ENCODE peak calls at places on chromosomes 6 and 20, in seven cellular contexts. F, Z, X, U, Y, A and C are unnamed samples.

GRCh38 chr20:58800134-58800650 is 50.5 kb downstream of the GNAS-AS1 start:
- DNase-seq in F (no peak), Z (no peak), X (no peak), U (no peak), Y (no peak), A (no peak), C (no peak)

GRCh38 chr6:1518855-1519254 is 90.9 kb upstream of the FOXC1 start:
- DNase-seq in F (no peak), Z (no peak), X (no peak), U (no peak), Y (no peak), A (no peak), C (no peak)

GRCh38 chr6:145044606-145045275 is 690.6 kb downstream of the EPM2A start:
- DNase-seq in F (no peak), Z (no peak), X (no peak), U (no peak), Y (no peak), A (peak; percentile 44), C (no peak)

GRCh38 chr20:23225407-23226060 is 125.1 kb upstream of the NXT1 start:
- DNase-seq in F (peak; percentile 80), Z (peak; percentile 92), X (peak; percentile 55), U (no peak), Y (peak; percentile 76), A (no peak), C (no peak)

GRCh38 chr20:36312724-36313441 is 6.7 kb downstream of the DLGAP4 start:
- DNase-seq in F (no peak), Z (no peak), X (no peak), U (no peak), Y (no peak), A (no peak), C (no peak)

GRCh38 chr6:144882425-144882824 is 597.3 kb downstream of the UTRN start:
- DNase-seq in F (no peak), Z (no peak), X (no peak), U (no peak), Y (no peak), A (no peak), C (no peak)

GRCh38 chr20:10541668-10542411 is 106.7 kb downstream of the SLX4IP start:
- DNase-seq in F (no peak), Z (no peak), X (no peak), U (no peak), Y (no peak), A (no peak), C (no peak)

GRCh38 chr6:98839788-98840361 is 5.5 kb downstream of the POU3F2 start:
- DNase-seq in F (no peak), Z (no peak), X (no peak), U (peak; percentile 62), Y (no peak), A (no peak), C (no peak)

GRCh38 chr6:81241717-81242116 is 510.8 kb downstream of the TENT5A start:
- DNase-seq in F (no peak), Z (no peak), X (no peak), U (no peak), Y (no peak), A (no peak), C (no peak)

GRCh38 chr6:152271681-152272464 is 365.3 kb downstream of the SYNE1 start:
- DNase-seq in F (no peak), Z (peak; percentile 48), X (no peak), U (no peak), Y (no peak), A (no peak), C (no peak)

GRCh38 chr20:62362991-62363919 is 3.9 kb downstream of the LAMA5 start:
- DNase-seq in F (peak; percentile 32), Z (no peak), X (peak; percentile 12), U (no peak), Y (no peak), A (no peak), C (no peak)

GRCh38 chr20:44186201-44186600 is 787 bp downstream of the JPH2 start:
- DNase-seq in F (no peak), Z (no peak), X (peak; percentile 21), U (no peak), Y (no peak), A (no peak), C (no peak)

GRCh38 chr6:25689966-25690365 is 38.0 kb downstream of the SCGN start:
- DNase-seq in F (no peak), Z (no peak), X (no peak), U (no peak), Y (no peak), A (no peak), C (no peak)

GRCh38 chr6:82818727-82819126 is 246.9 kb downstream of the UBE3D start:
- DNase-seq in F (no peak), Z (no peak), X (no peak), U (no peak), Y (no peak), A (no peak), C (no peak)

GRCh38 chr20:11457476-11457875 is 460.2 kb upstream of the BTBD3 start:
- DNase-seq in F (no peak), Z (no peak), X (no peak), U (no peak), Y (no peak), A (no peak), C (peak; percentile 51)

DNA sequence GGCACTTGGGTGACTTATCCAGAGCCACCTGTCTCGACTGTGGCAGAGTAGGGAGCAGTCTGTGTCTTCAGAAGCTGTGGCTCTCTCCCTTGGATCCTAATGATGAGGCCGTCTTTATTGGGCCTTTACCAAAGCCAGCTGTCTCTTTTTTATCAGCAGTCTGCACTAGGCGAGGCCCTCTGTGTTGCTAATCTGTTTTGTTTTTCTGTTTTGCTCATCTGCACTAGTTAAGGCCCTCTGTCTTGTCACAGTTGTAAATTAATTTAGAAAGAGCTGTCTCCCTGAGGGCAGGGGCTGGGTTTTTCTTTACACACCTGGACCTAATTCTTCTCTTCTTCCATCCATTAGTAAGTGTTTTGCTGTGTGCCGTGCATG is 45.0 kb downstream of the CDS2 start:
- DNase-seq in F (no peak), Z (no peak), X (no peak), U (no peak), Y (no peak), A (no peak), C (no peak)
- TF ChIP-seq CTCF in F (no peak), Z (no peak), X (no peak), U (no peak), Y (no peak), A (no peak), C (no peak)

DNA sequence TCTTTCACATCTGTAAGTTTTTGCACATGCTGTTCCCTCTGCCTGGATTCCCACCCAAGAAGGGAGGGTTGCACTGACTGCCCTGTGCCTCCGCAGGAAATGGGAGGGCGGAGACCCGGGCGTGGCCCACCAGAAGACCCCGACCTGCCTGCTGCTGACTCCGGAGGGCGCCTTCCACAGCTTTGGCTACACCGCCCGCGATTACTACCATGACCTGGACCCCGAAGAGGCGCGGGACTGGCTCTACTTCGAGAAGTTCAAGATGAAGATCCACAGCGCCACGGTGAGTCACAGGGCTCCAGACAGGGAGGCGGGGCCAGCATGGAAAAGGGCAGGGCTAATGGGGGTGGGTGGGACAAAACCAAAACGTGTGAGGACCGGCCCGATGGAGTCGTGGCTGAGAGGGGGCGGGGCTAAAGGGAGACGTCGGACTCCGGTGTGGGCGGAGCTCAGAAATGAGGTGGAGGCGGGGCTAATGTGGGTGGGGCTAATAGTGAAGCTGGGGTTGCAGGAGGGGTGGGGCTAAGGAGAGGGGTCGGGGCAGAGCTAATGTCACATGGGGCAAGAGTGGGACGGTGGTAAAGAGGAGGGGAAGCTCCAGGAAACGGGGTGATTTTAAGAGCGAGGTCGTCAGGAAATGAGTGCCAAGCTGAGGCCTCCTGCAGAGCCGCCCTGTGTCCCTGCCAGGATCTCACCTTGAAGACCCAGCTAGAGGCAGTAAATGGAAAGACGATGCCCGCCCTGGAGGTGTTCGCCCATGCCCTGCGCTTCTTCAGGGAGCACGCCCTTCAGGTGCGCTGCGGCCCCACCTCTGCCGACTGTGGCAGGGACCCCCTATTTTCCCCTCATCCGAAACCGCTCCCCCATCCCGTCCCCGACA is 12.6 kb downstream of the HSPA12B start:
- DNase-seq in F (peak; percentile 82), Z (peak; percentile 55), X (peak; percentile 68), U (no peak), Y (peak; percentile 88), A (no peak), C (no peak)
- H3K4me3 ChIP-seq in F (no peak overlapping the region), Z (no peak overlapping the region), X (no peak overlapping the region), U (no peak overlapping the region), Y (no peak overlapping the region), A (no peak overlapping the region), C (no peak overlapping the region)

GRCh38 chr20:51513545-51513944 is 29.0 kb downstream of the NFATC2 start:
- DNase-seq in F (no peak), Z (no peak), X (no peak), U (no peak), Y (no peak), A (no peak), C (no peak)

GRCh38 chr20:51514252-51514651 is 28.3 kb downstream of the NFATC2 start:
- DNase-seq in F (no peak), Z (no peak), X (no peak), U (no peak), Y (no peak), A (no peak), C (no peak)

GRCh38 chr20:51516855-51517254 is 25.7 kb downstream of the NFATC2 start:
- DNase-seq in F (no peak), Z (no peak), X (no peak), U (no peak), Y (no peak), A (no peak), C (no peak)

GRCh38 chr20:51512645-51513044 is 29.9 kb downstream of the NFATC2 start:
- DNase-seq in F (no peak), Z (no peak), X (no peak), U (no peak), Y (no peak), A (no peak), C (no peak)

DNA sequence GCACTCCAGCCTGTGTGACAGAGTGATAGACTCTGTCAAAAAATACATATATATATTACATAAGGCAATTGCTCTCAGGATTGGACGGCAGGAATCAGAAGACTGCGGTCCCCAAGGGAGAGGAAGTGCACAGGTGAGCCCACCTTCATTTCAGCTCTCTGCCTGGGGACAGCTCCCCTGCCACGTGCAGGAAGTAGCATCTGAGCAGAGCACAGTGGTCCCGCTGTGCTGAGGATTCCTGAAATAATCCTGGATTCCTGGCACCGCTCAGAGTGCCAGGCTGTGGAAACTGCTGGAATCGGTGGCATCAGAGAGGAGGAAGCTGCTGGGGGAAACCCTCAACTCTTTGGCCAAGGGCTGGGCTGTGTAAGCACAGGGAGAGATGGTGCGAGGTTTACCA is 27.7 kb downstream of the NFATC2 start:
- DNase-seq in F (no peak), Z (no peak), X (no peak), U (no peak), Y (no peak), A (no peak), C (no peak)
- H3K27me3 ChIP-seq in F (no peaks in the 10 kb centered on the region), Z (no peaks in the 10 kb centered on the region), X (no peaks in the 10 kb centered on the region), U (no peaks in the 10 kb centered on the region), Y (no peaks in the 10 kb centered on the region), A (no peaks in the 10 kb centered on the region), C (no peaks in the 10 kb centered on the region)

DNA sequence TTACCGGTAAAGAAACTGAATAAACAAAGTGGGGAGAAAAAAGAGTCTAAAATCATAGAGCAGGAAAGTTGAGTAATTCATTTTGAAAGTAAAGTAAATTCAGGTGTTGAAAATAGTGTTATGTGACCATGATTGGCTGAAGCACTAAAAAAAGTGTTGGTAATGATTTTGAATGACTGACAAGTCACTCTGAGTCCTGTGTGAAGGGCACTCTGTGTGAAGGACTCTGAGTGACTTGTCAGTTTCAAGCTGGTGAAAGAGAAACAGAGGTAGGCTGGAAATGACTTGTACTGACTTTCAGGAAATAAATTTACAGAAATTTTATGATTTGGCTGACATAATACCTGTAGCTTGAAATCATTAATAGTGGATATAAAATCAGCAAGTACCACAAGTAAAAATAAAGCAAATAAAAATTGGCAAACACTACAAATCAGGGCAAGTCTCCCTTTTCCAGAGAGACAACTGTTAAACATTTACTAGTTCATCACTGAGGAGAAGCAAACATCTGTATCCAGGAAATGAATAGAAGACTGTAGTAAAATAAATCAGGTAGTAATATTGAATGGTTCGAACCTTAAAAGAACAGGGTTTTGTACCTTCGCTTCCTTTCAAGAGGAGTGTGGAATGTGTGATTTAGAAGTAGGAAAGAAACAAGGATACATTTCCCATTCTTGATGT is 630.6 kb downstream of the GRIK2 start:
- DNase-seq in F (no peak), Z (no peak), X (no peak), U (no peak), Y (no peak), A (no peak), C (no peak)
- TF ChIP-seq CTCF in F (no peak), Z (no peak), X (no peak), U (no peak), Y (no peak), A (no peak), C (no peak)